ENCODE peak calls at places on chromosomes 5 and 9, in eight cellular contexts. O is GM12865, E is NB4, D is IMR-90, W is cardiac fibroblast, I is A549, H is pancreas, S is fibroblast of lung. K is an unnamed sample.

GRCh38 chr5:57441557-57441956 is 41.1 kb downstream of the ACTBL2 start:
- DNase-seq in S (peak), D (peak), O (no peak), I (no peak), E (peak), H (no peak), W (peak), K (peak)

GRCh38 chr5:135569755-135570452 is 8.9 kb downstream of the CXCL14 start:
- DNase-seq in E (peak), I (peak), S (peak), D (peak), O (peak), H (peak), W (peak), K (peak)

GRCh38 chr5:59540366-59540765 is 353.2 kb downstream of the PDE4D start:
- DNase-seq in I (no peak), E (no peak), S (no peak), H (peak), O (no peak), D (no peak), W (no peak), K (no peak)

GRCh38 chr5:17216176-17216973 is 1.1 kb upstream of the BASP1 start:
- DNase-seq in O (peak), I (peak), D (peak), S (peak), H (peak), W (peak), E (peak), K (peak)

GRCh38 chr9:78383130-78383529 is 86.2 kb downstream of the PSAT1 start:
- DNase-seq in H (no peak), D (peak), E (peak), S (peak), O (no peak), I (no peak), W (peak), K (peak)

GRCh38 chr5:13746026-13746425 is 198.5 kb downstream of the DNAH5 start:
- DNase-seq in H (no peak), S (no peak), O (no peak), E (no peak), I (no peak), W (peak), D (peak), K (peak)

GRCh38 chr9:7153566-7153965 is 395.8 kb downstream of the KDM4C start:
- DNase-seq in E (no peak), W (peak), S (peak), I (no peak), D (no peak), H (peak), O (no peak), K (no peak)

GRCh38 chr5:95818181-95819147 is 4.1 kb downstream of the GLRX start:
- DNase-seq in H (no peak), D (no peak), E (peak), O (peak), W (no peak), S (no peak), I (no peak), K (no peak)

GRCh38 chr9:114016101-114016500 is 62.0 kb downstream of the AMBP start:
- DNase-seq in O (no peak), E (no peak), S (no peak), I (no peak), D (no peak), W (no peak), H (no peak), K (no peak)

GRCh38 chr9:38284768-38285080 is 107.8 kb upstream of the ALDH1B1 start:
- DNase-seq in H (no peak), I (no peak), O (no peak), E (no peak), W (no peak), D (no peak), S (no peak), K (no peak)

GRCh38 chr9:89806371-89807100 is 201.7 kb downstream of the GADD45G start:
- DNase-seq in E (no peak), S (no peak), H (no peak), W (peak), O (no peak), I (no peak), D (peak), K (peak)

GRCh38 chr9:8784813-8785212 is 985.2 kb upstream of the DMAC1 start:
- DNase-seq in E (no peak), H (no peak), W (no peak), D (no peak), S (peak), O (no peak), I (no peak), K (no peak)

DNA sequence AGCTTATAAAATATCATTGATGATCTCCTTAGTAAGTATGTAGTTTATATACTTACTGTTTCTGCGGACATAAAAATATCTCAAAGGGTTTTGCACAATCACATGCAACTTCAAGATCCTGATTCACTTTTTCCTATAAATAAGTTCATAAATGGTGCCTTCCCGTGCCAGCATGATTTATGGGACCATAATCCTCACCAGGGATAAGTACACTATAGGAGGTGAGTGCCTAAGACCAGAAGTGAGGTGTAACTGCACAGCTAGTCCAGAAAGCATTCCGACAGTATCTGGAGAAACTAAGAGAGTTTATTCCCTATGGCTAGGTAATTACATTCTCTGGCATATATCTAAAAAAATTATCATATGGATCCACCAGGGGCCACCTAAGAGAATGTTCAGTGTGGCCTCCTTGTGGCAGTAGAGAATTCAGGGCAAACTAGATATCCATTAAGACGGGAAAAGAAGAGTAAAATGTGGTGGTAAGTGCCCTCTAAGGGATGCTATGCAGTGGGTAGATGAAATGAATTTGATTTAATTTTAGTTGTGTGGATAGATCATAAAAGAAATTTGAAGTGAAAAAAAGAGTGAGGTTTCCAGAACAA is 402.5 kb upstream of the SLC24A2 start:
- DNase-seq in H (no peak), E (no peak), I (no peak), O (no peak), S (no peak), D (no peak), W (peak), K (no peak)
- TF ChIP-seq CTCF in H (no peak), E (no peak), I (no peak), O (no peak), S (no peak), D (peak), W (peak), K (no peak)

GRCh38 chr9:72949918-72950325 is 2.9 kb downstream of the ALDH1A1 start:
- DNase-seq in H (no peak), W (no peak), O (no peak), D (no peak), S (no peak), E (no peak), I (no peak), K (no peak)

GRCh38 chr9:72952914-72953313 is at the start of gene ALDH1A1:
- DNase-seq in S (peak), D (no peak), I (no peak), E (peak), W (no peak), O (no peak), H (peak), K (no peak)

GRCh38 chr9:72952394-72952720 is 496 bp downstream of the ALDH1A1 start:
- DNase-seq in W (no peak), D (no peak), H (no peak), O (no peak), S (no peak), E (no peak), I (no peak), K (no peak)

GRCh38 chr9:72951043-72951442 is 1.8 kb downstream of the ALDH1A1 start:
- DNase-seq in W (no peak), D (no peak), O (no peak), E (no peak), S (no peak), H (no peak), I (no peak), K (no peak)

DNA sequence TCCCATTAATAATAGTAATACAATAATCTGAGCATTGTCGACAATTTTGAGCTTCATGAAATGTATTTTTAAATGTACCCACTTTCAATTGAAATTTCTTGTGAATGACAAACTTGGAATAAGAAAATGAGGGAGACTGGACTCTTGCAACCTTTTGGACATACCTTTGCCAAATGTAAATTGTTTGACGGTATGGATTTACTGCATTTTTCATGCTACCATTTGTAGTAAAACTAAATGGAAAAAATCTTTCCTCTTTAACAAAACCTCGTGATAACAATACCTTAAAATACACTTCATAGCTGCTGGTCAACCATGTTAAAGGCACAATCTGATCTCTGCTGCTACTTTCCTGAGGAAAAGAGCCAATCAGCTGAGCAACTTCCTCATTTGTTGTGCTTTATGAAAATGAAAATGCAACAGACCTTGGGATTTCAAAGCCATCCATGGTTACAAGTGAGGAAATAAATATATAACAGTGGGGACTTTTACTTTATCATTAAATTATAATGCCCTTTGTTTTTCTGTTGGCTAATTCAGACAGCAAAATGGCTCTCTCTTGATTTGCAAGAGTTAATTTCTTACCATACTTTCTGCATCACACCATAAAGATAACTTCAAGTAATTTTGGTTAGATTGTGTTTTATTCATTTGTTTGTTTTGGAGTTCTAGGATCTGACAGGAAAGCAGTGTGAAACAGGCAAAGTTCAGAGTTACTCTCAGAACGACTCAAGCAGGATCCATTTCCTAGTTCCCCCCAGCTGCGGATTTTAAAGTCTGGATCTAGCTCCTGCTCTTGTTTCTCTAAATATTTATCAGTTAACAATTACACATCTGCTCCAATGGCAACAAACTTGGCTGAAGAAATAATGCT is 1.1 kb downstream of the ALDH1A1 start:
- DNase-seq in S (no peak), W (no peak), I (no peak), H (no peak), D (no peak), O (no peak), E (no peak), K (no peak)
- H3K4me3 ChIP-seq in S (peak), W (no peak), I (peak), H (peak), D (no peak), O (no peak), E (no peak), K (no peak)

DNA sequence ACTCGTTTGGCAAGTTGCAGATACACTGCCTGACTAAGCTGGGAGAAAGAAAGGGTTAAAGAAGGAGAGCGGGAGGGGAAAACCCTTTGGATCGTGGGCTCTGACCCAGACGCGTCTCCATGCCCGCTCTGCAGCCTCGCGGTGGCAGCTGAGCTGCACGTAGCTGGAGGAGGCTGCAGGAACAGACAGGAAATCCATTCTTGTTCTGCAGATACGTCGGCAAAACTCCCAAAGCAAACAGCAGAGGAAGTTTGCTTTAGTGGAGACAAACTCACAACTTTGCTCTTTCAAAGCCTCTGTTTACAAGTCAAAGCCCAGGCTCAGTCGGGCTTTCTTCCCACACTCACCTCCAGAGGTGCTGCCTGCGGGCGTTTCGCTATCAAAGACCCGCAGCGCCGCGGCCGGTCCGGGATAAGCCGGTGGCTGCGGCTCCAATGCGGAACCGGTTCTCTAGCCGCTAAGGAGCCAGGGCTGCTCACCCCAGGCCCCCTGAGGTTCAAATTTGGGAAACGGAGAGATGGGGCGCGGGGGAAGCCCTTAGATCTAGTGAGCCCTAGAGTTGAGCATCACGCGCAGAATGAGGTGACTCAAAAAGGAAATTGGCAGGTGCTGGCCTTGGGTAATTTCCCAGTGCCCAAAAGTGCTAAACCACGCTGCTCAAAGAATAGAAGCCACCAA is 60.7 kb downstream of the MAT2B start:
- DNase-seq in H (peak), O (peak), W (peak), D (peak), E (peak), S (peak), I (no peak), K (peak)
- TF ChIP-seq CTCF in H (no peak), O (no peak), W (no peak), D (no peak), E (no peak), S (no peak), I (no peak), K (no peak)

GRCh38 chr5:93586948-93587918 is 4.2 kb downstream of the NR2F1 start:
- DNase-seq in S (peak), I (no peak), D (peak), E (no peak), W (no peak), O (no peak), H (no peak), K (peak)
- H3K4me3 ChIP-seq in S (peak), I (no peak), D (peak), E (no peak), W (peak), O (no peak), H (no peak), K (peak)

GRCh38 chr9:124779368-124780059 is 2.6 kb downstream of the OLFML2A start:
- DNase-seq in D (peak), W (peak), O (no peak), H (no peak), S (peak), E (peak), I (peak), K (peak)

GRCh38 chr9:124774131-124774978 is 2.6 kb upstream of the OLFML2A start:
- DNase-seq in W (peak), E (peak), I (peak), H (peak), O (peak), D (peak), S (peak), K (peak)

GRCh38 chr9:124776613-124776951 is 351 bp upstream of the OLFML2A start:
- DNase-seq in W (no peak), O (no peak), H (no peak), D (no peak), I (no peak), S (no peak), E (no peak), K (no peak)

GRCh38 chr9:124778575-124779367 is 1.8 kb downstream of the OLFML2A start:
- DNase-seq in H (no peak), E (no peak), I (no peak), W (no peak), O (no peak), D (no peak), S (no peak), K (no peak)

DNA sequence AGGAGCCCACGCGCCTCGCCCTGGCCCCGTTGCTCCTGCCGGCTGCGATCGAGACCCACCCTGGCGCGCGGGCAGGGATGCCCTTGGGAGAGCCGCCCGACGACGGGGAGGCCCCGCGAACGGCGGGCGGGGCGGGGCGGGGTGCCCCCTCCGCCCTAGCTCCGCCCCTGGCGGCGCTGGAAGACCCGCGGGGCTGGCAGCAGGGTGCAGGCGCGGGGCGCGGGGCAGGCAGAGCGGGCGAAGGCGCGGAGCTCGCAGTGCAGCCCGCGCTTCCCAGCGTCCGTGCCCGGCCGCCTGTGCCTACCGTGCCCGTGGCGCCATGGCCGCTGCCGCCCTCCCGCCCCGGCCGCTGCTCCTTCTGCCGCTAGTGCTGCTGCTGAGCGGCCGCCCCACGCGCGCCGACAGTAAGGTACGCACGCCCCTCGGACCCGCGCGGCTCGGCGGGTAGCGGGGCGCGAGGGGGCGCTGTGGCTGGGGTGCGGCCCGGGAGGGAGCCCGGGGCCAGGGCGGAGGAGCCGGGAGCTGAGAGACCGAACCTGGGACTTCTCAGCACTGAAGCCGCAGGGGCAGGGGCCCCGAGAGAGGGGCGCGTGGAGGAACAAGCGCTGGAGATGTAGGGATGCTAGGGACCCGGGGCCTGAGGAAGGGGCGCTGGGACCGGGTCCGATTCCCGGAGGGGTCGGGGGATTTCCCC is at the start of gene OLFML2A:
- DNase-seq in E (peak), O (peak), D (no peak), S (no peak), W (no peak), H (peak), I (peak), K (peak)
- TF ChIP-seq CTCF in E (peak), O (peak), D (peak), S (peak), W (no peak), H (no peak), I (peak), K (peak)

K was measured in astrocyte of the spinal cord.